ENCODE peak calls at places on chromosomes 16 and 17, in four cellular contexts. Q is vagina, K is keratinocyte, D is left lung. B is an unnamed sample.

GRCh38 chr17:18185391-18185790 is 1.8 kb downstream of the ALKBH5 start:
- DNase-seq in K (no peak), D (no peak), Q (no peak), B (no peak)

GRCh38 chr17:32742686-32743538 is 134.0 kb downstream of the MYO1D start:
- DNase-seq in D (no peak), K (no peak), Q (no peak), B (no peak)

GRCh38 chr16:24685539-24686432 is 43.7 kb upstream of the TNRC6A start:
- DNase-seq in K (no peak), D (no peak), Q (no peak), B (no peak)

GRCh38 chr17:78879679-78880186 is 23.3 kb downstream of the CEP295NL start:
- DNase-seq in D (peak; percentile 79), K (no peak), Q (no peak), B (no peak)

GRCh38 chr16:2874584-2875362 is 8.2 kb upstream of the FLYWCH2 start:
- DNase-seq in K (no peak), D (peak; percentile 96), Q (no peak), B (no peak)

GRCh38 chr17:79840204-79840988 is 1.2 kb upstream of the CBX4 start:
- DNase-seq in D (peak; percentile 90), K (no peak), Q (no peak), B (no peak)

GRCh38 chr16:85798901-85799496 is 345 bp downstream of the EMC8 start:
- DNase-seq in D (peak; percentile 83), Q (no peak), K (no peak), B (no peak)

GRCh38 chr17:66889480-66890230 is 54.7 kb downstream of the CACNG5 start:
- DNase-seq in K (no peak), D (no peak), Q (no peak), B (no peak)

GRCh38 chr16:49529646-49530045 is 156.0 kb downstream of the C16orf78 start:
- DNase-seq in K (no peak), D (no peak), Q (no peak), B (no peak)

GRCh38 chr16:27511657-27512056 is 38.1 kb downstream of the GTF3C1 start:
- DNase-seq in K (no peak), D (no peak), Q (no peak), B (no peak)

GRCh38 chr16:89922477-89922883 is 662 bp upstream of the TUBB3 start:
- DNase-seq in D (peak; percentile 88), Q (no peak), K (peak; percentile 64), B (no peak)

GRCh38 chr17:57092779-57093178 is 7.7 kb downstream of the AKAP1 start:
- DNase-seq in K (no peak), Q (no peak), D (no peak), B (no peak)

GRCh38 chr16:35144212-35144932 is 1685.0 kb downstream of the TP53TG3F start:
- DNase-seq in K (no peak), Q (no peak), D (no peak), B (no peak)

GRCh38 chr16:35141303-35141702 is 1681.9 kb downstream of the TP53TG3F start:
- DNase-seq in D (peak; percentile 37), Q (no peak), K (no peak), B (no peak)

GRCh38 chr16:35140293-35140986 is 1681.0 kb downstream of the TP53TG3F start:
- DNase-seq in K (no peak), D (peak; percentile 60), Q (no peak), B (no peak)

GRCh38 chr16:35142809-35143192 is 1683.4 kb downstream of the TP53TG3F start:
- DNase-seq in K (no peak), Q (no peak), D (peak; percentile 46), B (no peak)

GRCh38 chr16:35142147-35142808 is 1682.9 kb downstream of the TP53TG3F start:
- DNase-seq in K (no peak), D (peak; percentile 40), Q (no peak), B (no peak)
- H3K9me3 ChIP-seq in K (peaks cover 6% of the 10 kb centered on the region), D (no peaks in the 10 kb centered on the region), Q (no peaks in the 10 kb centered on the region), B (no peaks in the 10 kb centered on the region)

DNA sequence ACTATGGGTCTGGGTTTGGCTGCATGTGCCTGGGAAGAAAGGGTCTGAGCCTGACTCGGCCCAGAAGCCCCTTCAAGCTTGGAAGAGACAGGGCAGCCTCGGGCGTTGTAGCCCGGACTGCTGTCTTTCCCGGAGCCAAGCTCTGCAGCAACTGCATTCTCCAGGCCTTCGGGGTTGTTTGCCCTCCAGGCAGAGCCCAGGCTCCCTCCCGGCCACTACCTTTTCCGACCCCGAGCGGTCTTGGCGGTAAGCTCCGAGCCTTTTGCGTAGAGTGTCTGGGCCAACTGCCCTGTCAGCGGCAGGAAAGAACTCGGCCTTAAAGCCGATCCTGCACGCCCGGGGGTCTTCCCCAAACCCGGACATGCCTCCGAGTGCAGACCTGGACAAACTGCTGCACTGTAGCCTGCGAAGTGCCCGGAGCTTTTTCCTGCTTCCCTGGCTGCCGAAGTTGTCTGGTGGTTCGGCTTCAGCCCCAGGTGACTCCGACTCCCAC is 1.3 kb downstream of the LHX1 start:
- DNase-seq in D (no peak), Q (no peak), K (no peak), B (no peak)
- H3K4me1 ChIP-seq in D (peaks cover 10% of the 10 kb centered on the region), Q (peaks cover 70% of the 10 kb centered on the region), K (peaks cover 52% of the 10 kb centered on the region), B (peaks cover 3% of the 10 kb centered on the region)

GRCh38 chr17:44540246-44541084 is 16.8 kb upstream of the FZD2 start:
- DNase-seq in K (no peak), D (no peak), Q (no peak), B (no peak)
- H3K4me3 ChIP-seq in K (no peak overlapping the region), D (no peak overlapping the region), Q (no peak overlapping the region), B (no peak overlapping the region)

DNA sequence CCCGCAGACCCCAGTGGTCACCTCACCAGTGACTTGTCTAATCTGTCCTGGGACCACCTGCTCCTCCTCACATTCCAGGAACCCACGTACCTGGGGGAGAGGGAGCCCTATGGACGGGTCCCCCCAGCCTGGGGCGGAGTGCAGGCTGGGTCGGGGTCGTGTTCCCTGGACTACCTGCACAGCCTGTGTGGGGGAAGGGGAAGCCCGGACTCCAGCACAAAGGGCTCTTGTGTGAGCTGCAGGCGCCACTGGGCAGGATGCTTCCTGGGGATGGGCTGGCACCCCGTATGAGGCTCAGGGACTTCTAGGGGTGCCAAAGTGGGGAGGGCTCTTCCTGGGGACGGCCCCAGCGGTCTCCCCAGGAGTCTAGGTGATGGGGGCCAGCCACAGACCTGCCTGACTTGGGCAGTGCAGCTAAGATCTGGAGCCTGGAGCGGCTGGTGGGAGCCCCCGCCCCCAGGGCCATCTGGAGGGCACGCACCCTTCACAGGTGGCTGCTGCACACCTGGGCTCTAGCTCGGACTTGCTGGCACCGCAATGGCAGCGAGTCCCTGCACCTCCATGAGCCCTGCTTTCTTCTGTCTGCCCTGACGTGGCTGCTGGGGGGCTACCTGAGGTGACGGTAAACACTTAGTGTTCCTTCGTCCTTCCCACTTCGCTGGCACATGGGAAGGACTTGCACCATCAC is 7.5 kb downstream of the VASN start:
- DNase-seq in D (no peak), K (no peak), Q (no peak), B (no peak)
- H3K9me3 ChIP-seq in D (no peaks in the 10 kb centered on the region), K (no peaks in the 10 kb centered on the region), Q (no peaks in the 10 kb centered on the region), B (no peaks in the 10 kb centered on the region)

DNA sequence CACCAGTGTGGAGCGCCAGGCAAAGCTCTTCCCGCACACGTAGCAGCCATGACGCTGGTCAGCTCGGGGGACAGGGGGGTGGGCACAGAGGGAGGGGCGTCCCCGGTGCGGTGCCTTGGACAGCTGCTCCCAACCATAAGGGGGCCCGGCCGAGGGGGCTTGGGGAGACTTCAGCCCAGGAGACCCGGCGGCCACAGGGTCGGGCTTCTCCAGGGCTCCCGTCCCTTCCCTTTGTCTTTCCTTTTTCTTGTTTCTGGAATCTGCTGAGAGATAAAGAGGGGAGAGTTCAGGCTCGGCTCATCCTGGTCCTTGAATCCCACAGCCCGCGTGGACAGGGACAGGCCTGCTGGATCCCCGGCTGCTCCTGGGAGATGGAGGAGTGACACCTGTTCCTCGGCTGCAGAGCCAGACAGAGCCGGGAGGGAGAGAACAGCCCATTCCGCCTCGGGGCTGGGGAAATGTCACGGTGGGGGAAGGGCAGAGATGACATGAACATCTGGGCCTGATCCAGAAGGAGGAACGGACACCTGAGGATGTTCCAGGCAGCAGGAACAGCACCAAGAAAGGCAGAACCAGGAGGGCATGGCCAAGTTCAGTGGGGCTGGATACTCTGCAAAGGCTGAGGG is 2.2 kb downstream of the ZNF764 start:
- DNase-seq in Q (no peak), K (no peak), D (peak; percentile 62), B (no peak)
- H3K4me1 ChIP-seq in Q (peaks cover 22% of the 10 kb centered on the region), K (peaks cover 6% of the 10 kb centered on the region), D (no peaks in the 10 kb centered on the region), B (peaks cover 9% of the 10 kb centered on the region)

GRCh38 chr17:74758846-74759163 is 10.4 kb downstream of the NHERF1 start:
- DNase-seq in D (no peak), Q (no peak), K (no peak), B (no peak)

GRCh38 chr17:74759243-74759801 is 10.9 kb downstream of the NHERF1 start:
- DNase-seq in D (peak; percentile 72), Q (no peak), K (no peak), B (no peak)

GRCh38 chr17:74756891-74757290 is 8.5 kb downstream of the NHERF1 start:
- DNase-seq in K (no peak), Q (no peak), D (peak; percentile 57), B (no peak)

GRCh38 chr17:74757502-74757901 is 9.1 kb downstream of the NHERF1 start:
- DNase-seq in D (peak; percentile 79), K (no peak), Q (no peak), B (no peak)

DNA sequence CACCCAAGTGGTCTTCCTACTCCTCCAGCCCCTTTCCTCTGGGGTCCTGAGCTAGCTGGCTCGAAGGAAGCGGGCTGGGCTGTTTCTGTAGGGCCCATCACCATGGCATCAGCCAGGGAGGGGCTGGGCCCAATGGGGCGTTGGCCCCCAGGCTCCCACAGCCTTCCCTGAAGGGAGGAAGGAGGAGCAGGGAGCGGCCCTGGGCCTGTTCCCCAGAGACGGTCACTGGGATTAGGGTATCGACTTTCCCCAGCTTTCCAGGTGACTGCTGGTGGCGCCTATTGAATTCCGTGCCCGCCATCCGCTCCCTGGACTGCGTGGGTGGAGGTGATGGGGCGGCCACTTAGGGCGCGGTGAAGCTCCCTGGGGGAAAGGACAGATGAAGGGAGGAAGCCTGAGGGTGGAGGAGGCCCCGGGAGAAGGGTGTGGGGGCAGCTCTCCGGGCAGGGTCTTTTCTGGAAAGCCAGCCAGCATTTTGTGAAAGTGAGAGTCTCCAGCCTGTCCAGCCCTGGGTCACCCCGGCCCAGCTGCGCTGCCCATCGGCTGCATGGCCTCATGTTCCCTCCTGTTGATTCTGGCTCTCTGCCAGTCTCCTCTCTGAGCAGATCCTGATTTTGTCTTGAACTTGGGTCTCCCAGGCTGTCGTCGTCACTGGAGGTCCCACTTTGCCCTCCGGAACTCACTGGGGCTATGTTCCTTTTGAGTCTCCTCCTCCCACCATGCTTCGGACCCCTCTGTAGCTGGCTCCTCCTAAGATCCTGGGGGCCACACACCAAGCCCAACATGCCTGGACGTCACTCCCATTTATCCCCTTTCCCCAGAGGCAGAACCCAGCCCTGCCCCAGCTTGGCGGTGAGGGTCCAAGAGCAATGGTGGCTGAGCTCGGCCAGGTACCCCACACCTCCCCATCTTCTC is 9.8 kb downstream of the NHERF1 start:
- DNase-seq in K (no peak), D (no peak), Q (no peak), B (no peak)
- H3K4me3 ChIP-seq in K (peak overlapping the region; percentile 23), D (no peak overlapping the region), Q (peak overlapping the region; percentile 13), B (no peak overlapping the region)

GRCh38 chr16:75095637-75096036 is 20.9 kb downstream of the LDHD start:
- DNase-seq in D (peak; percentile 56), Q (peak; percentile 81), K (no peak), B (no peak)

GRCh38 chr16:75096730-75097129 is 19.9 kb downstream of the LDHD start:
- DNase-seq in D (peak; percentile 71), Q (no peak), K (no peak), B (no peak)

GRCh38 chr16:75092777-75093176 is 23.8 kb downstream of the LDHD start:
- DNase-seq in K (no peak), Q (no peak), D (no peak), B (no peak)

GRCh38 chr16:75095204-75095621 is 21.4 kb downstream of the LDHD start:
- DNase-seq in K (no peak), D (no peak), Q (no peak), B (no peak)

GRCh38 chr16:75093598-75094540 is 22.7 kb downstream of the LDHD start:
- DNase-seq in K (no peak), D (peak; percentile 60), Q (peak; percentile 89), B (no peak)
- H3K9me3 ChIP-seq in K (no peaks in the 10 kb centered on the region), D (no peaks in the 10 kb centered on the region), Q (no peaks in the 10 kb centered on the region), B (no peaks in the 10 kb centered on the region)